ENCODE peak calls at places on chromosome 13, in nine cellular contexts. N is fibroblast of mammary gland, J is AG10803, W is cardiac muscle cell, O is dorsolateral prefrontal cortex, H is DND-41, K is fibroblast of the aortic adventitia, I is colonic mucosa, E is pancreas. F is an unnamed sample.

GRCh38 chr13:43377955-43378354 is 354.6 kb downstream of the DNAJC15 start:
- DNase-seq in N (peak; percentile 70), J (no peak), W (no peak), O (no peak), H (no peak), K (peak; percentile 93), I (no peak), E (peak; percentile 49), F (no peak)

GRCh38 chr13:24699541-24699940 is 19.3 kb downstream of the ATP12A start:
- DNase-seq in N (no peak), J (no peak), W (no peak), O (no peak), H (no peak), K (no peak), I (no peak), E (no peak), F (no peak)

GRCh38 chr13:91406619-91407018 is 8.2 kb downstream of the GPC5 start:
- DNase-seq in N (peak; percentile 54), J (peak; percentile 27), W (no peak), O (no peak), H (peak; percentile 32), K (peak; percentile 51), I (no peak), E (no peak), F (peak; percentile 41)

GRCh38 chr13:113002206-113002821 is 33.3 kb downstream of the MCF2L start:
- DNase-seq in N (no peak), J (no peak), W (peak; percentile 58), O (no peak), H (no peak), K (no peak), I (no peak), E (peak; percentile 27), F (no peak)

GRCh38 chr13:29339386-29340272 is 255.9 kb downstream of the SLC7A1 start:
- DNase-seq in N (no peak), J (no peak), W (no peak), O (no peak), H (no peak), K (no peak), I (no peak), E (no peak), F (no peak)

GRCh38 chr13:80706164-80706471 is 365.2 kb upstream of the SPRY2 start:
- DNase-seq in N (no peak), J (no peak), W (no peak), O (no peak), H (no peak), K (no peak), I (no peak), E (no peak), F (no peak)

GRCh38 chr13:110297011-110297410 is 9.9 kb downstream of the COL4A1 start:
- DNase-seq in N (no peak), J (no peak), W (no peak), O (no peak), H (no peak), K (no peak), I (no peak), E (no peak), F (no peak)

GRCh38 chr13:60990032-60990733 is 425.5 kb downstream of the PCDH20 start:
- DNase-seq in N (no peak), J (no peak), W (no peak), O (no peak), H (no peak), K (no peak), I (no peak), E (no peak), F (peak; percentile 19)

GRCh38 chr13:37385248-37385647 is 213.3 kb downstream of the POSTN start:
- DNase-seq in N (no peak), J (no peak), W (no peak), O (no peak), H (no peak), K (no peak), I (no peak), E (no peak), F (no peak)

GRCh38 chr13:48493076-48493765 is 39.7 kb downstream of the RCBTB2 start:
- DNase-seq in N (no peak), J (peak; percentile 14), W (no peak), O (no peak), H (peak; percentile 71), K (no peak), I (no peak), E (no peak), F (peak; percentile 91)

GRCh38 chr13:48489666-48490065 is 43.2 kb downstream of the RCBTB2 start:
- DNase-seq in N (peak; percentile 5), J (no peak), W (no peak), O (no peak), H (no peak), K (no peak), I (no peak), E (no peak), F (no peak)

GRCh38 chr13:48492123-48493075 is 40.5 kb downstream of the RCBTB2 start:
- DNase-seq in N (peak; percentile 64), J (peak; percentile 78), W (peak; percentile 11), O (peak; percentile 64), H (peak; percentile 94), K (peak; percentile 77), I (peak; percentile 56), E (peak; percentile 18), F (peak; percentile 99)

GRCh38 chr13:48490241-48490640 is 42.6 kb downstream of the RCBTB2 start:
- DNase-seq in N (no peak), J (no peak), W (no peak), O (no peak), H (no peak), K (no peak), I (no peak), E (no peak), F (no peak)

DNA sequence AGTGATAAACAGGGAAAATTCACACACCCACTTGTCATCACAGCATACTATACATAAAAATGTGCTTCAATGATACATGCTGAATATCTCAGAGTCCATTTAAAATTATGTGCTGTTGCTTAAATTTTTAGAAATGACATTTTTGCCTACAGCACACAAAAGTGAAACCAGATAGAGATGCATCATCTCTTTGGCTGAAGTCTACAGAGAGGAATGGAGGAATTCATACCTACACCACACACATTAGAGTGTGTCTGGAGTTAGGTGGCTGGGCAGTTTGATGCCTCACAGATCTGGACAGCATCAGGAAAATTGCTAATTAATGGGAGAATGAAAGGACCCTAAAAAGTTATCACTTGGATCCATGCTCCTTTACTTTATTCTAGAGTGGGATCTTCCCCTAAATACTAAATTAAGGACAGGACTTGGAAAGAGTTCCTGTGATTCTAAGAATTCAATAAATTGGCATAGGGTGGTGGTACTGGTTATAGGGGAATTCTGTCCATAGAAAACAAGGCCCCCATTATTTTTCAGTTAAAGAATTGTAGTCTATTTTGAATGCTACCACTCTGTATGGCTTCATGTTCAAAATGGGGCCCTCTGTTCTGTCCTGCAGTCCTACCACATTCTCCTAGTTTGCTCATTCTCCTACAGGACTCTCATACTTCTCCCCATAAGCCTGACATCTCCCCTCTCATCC is 41.3 kb downstream of the RCBTB2 start:
- DNase-seq in N (peak; percentile 7), J (peak; percentile 38), W (no peak), O (no peak), H (no peak), K (peak; percentile 26), I (no peak), E (no peak), F (no peak)
- H3K4me3 ChIP-seq in N (no peak overlapping the region), J (no peak overlapping the region), W (no peak overlapping the region), O (peak overlapping the region; percentile 9), H (peak overlapping the region; percentile 59), K (peak overlapping the region; percentile 57), I (no peak overlapping the region), E (peak overlapping the region; percentile 13), F (peak overlapping the region; percentile 74)

DNA sequence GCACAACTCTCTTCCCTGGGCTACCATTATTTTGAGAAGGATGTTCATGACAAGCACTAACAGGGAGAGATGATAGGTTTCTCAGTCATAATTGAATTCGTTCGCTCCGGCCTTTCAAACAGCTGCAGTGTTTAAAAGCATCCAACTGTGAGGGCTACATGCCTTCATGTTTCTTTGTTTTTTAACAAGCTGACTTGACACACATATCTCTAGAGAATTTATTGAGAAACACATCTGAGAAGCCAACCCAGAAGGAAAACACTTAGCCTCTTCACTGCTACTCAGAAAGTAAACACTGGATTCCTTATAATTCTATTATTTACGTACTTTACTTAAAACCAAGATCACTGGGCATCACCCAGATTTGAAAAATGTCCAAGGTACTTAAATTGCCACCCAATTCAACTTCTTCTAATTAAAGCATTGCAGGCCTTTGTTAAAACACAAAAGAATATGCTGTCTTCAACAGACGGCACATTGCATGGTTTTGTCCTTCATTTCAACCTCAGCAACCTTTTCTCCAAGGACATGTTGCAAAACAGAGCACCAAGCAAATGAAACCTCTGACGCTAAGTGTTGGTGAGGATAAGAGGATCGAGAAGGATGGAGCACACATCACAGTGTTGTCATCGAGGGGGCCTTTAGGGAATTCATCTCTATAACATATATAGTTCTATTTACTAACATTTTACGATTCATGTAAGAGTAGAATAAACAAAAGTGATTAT is 75.8 kb downstream of the TBC1D4 start:
- DNase-seq in N (peak; percentile 70), J (peak; percentile 68), W (no peak), O (no peak), H (no peak), K (peak; percentile 55), I (no peak), E (no peak), F (no peak)
- H3K4me3 ChIP-seq in N (no peak overlapping the region), J (no peak overlapping the region), W (no peak overlapping the region), O (no peak overlapping the region), H (no peak overlapping the region), K (no peak overlapping the region), I (no peak overlapping the region), E (no peak overlapping the region), F (no peak overlapping the region)

DNA sequence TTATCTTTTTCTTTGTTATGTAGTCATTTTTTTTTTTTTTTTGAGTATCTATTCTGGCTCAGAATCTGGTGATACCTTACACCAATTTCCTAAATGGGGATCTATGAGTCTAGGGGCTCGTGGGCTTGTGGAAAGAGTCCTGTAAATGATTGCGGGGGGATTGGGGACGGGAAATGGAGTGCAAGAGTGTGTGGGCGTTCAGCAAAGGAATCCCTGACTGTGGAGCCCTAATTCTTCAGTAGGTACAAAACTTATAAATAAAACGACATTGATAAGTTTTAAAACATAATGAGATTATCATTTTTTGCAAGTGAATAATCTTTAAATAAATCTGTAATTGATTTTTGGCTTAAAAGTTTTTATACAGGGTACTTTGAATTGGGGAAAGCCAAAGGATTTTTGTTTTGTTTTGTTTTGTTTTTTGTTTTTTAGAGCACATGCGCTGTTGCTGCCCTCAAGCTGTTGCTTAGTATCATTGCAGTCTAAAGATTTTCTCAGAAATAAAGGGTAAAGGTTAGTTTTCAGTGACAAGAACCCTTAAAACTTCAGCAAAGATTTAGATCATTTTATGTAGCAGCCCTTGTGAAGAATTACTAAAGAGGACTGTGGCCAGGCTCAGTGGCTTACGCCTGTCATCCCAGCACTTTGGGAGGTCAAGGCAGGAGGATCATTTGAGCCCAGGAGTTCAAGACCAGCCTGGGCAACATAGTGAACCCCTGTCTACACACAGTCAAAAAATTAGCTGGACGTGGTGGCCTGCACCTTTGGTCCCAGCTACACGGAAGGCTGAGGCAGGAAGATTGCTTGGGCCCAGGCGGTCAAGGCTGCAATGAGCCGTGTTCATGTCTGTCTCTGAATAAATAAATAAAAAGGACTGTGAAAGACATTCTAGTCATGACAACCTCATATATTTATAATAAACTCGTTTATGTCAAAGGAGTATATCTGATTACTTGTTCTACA is 1.7 kb downstream of the ERCC5 start:
- DNase-seq in N (peak; percentile 74), J (peak; percentile 54), W (peak; percentile 35), O (no peak), H (peak; percentile 19), K (peak; percentile 73), I (no peak), E (no peak), F (peak; percentile 54)
- H3K4me3 ChIP-seq in N (peak overlapping the region; percentile 90), J (peak overlapping the region; percentile 97), W (peak overlapping the region; percentile 93), O (peak overlapping the region; percentile 90), H (peak overlapping the region; percentile 88), K (peak overlapping the region; percentile 98), I (peak overlapping the region; percentile 91), E (peak overlapping the region; percentile 91), F (peak overlapping the region; percentile 97)

GRCh38 chr13:85108356-85108755 is 690.9 kb downstream of the SLITRK6 start:
- DNase-seq in N (no peak), J (no peak), W (no peak), O (no peak), H (peak; percentile 4), K (no peak), I (no peak), E (no peak), F (no peak)
- H3K4me3 ChIP-seq in N (no peak overlapping the region), J (no peak overlapping the region), W (no peak overlapping the region), O (no peak overlapping the region), H (no peak overlapping the region), K (no peak overlapping the region), I (no peak overlapping the region), E (no peak overlapping the region), F (no peak overlapping the region)